ENCODE peak calls at places on chromosome 16, in six cellular contexts. J is HAP-1; G is EH; T is hepatic stellate cell; S is activated T-cell treated with anti-CD3 and anti-CD28 coated beads, Interleukin-2, amount 50 U/mL, for 72 hours; Y is myocyte. X is an unnamed sample.

GRCh38 chr16:50293994-50294855 is 27.9 kb downstream of the ADCY7 start:
- DNase-seq in S (no peak), G (no peak), J (no peak), Y (no peak), T (no peak), X (no peak)

GRCh38 chr16:70428178-70428998 is 10.5 kb downstream of the ST3GAL2 start:
- DNase-seq in S (peak), J (peak), T (peak), G (peak), Y (peak), X (peak)

GRCh38 chr16:88276591-88276990 is 106.2 kb upstream of the ZNF469 start:
- DNase-seq in G (no peak), T (no peak), J (no peak), Y (no peak), S (no peak), X (no peak)

GRCh38 chr16:50298591-50299507 is 32.5 kb downstream of the ADCY7 start:
- DNase-seq in S (no peak), Y (no peak), T (no peak), J (no peak), G (no peak), X (no peak)

GRCh38 chr16:48353565-48354163 is 31.5 kb downstream of the SIAH1 start:
- DNase-seq in J (peak), S (peak), G (peak), Y (peak), T (peak), X (peak)

GRCh38 chr16:14358697-14359305 is 271.3 kb downstream of the PARN start:
- DNase-seq in T (no peak), S (no peak), Y (no peak), J (no peak), G (no peak), X (no peak)

GRCh38 chr16:88926374-88926990 is 50.5 kb downstream of the CBFA2T3 start:
- DNase-seq in S (no peak), T (peak), G (peak), J (no peak), Y (peak), X (no peak)

GRCh38 chr16:62406387-62406786 is 370.1 kb upstream of the CDH8 start:
- DNase-seq in Y (no peak), S (no peak), T (no peak), G (no peak), J (peak), X (no peak)

GRCh38 chr16:73036074-73036826 is 11.7 kb downstream of the ZFHX3 start:
- DNase-seq in S (no peak), T (no peak), J (peak), Y (no peak), G (no peak), X (peak)

GRCh38 chr16:56830669-56831068 is 34.3 kb upstream of the SLC12A3 start:
- DNase-seq in G (peak), T (peak), S (no peak), J (no peak), Y (no peak), X (no peak)

GRCh38 chr16:56871172-56871593 is 6.2 kb downstream of the SLC12A3 start:
- DNase-seq in J (no peak), Y (peak), S (no peak), G (peak), T (peak), X (peak)

GRCh38 chr16:53052519-53053501 is at the start of gene CHD9NB:
- DNase-seq in J (no peak), T (peak), Y (peak), S (peak), G (peak), X (peak)

GRCh38 chr16:17350212-17350611 is 120.5 kb downstream of the XYLT1 start:
- DNase-seq in G (peak), T (peak), Y (no peak), J (no peak), S (no peak), X (no peak)

GRCh38 chr16:76035689-76036088 is 241.5 kb upstream of the CNTNAP4 start:
- DNase-seq in Y (no peak), J (no peak), G (no peak), T (no peak), S (no peak), X (no peak)

GRCh38 chr16:8751481-8752311 is 45.7 kb downstream of the TMEM186 start:
- DNase-seq in G (peak), Y (peak), T (peak), S (no peak), J (no peak), X (no peak)

X was measured in GM13977.